ENCODE peak calls at places on chromosomes 6 and 20, in five cellular contexts. L, C, S, O and T are unnamed samples.

GRCh38 chr20:2840967-2841531 is 504 bp downstream of the VPS16 start:
- DNase-seq in S (no peak), C (peak; percentile 49), O (peak; percentile 49), L (peak; percentile 21), T (no peak)

GRCh38 chr20:62523473-62524203 is 47.8 kb upstream of the GATA5 start:
- DNase-seq in L (no peak), C (no peak), S (no peak), O (no peak), T (no peak)

GRCh38 chr6:34240329-34241248 is 3.9 kb downstream of the HMGA1 start:
- DNase-seq in L (no peak), O (no peak), S (no peak), C (no peak), T (no peak)

GRCh38 chr20:57198359-57199072 is 67.9 kb downstream of the BMP7 start:
- DNase-seq in O (no peak), L (no peak), S (no peak), C (no peak), T (no peak)

GRCh38 chr20:55947701-55948100 is 57.6 kb downstream of the CBLN4 start:
- DNase-seq in L (peak; percentile 66), O (peak; percentile 1), S (no peak), C (no peak), T (no peak)

GRCh38 chr6:116531675-116532570 is 13.6 kb downstream of the TRAPPC3L start:
- DNase-seq in L (peak; percentile 57), O (peak; percentile 42), C (no peak), S (no peak), T (no peak)

GRCh38 chr20:4726710-4727391 is 5.1 kb downstream of the PRND start:
- DNase-seq in O (no peak), C (peak; percentile 88), L (peak; percentile 58), S (no peak), T (no peak)

GRCh38 chr6:53651149-53651763 is 14.3 kb downstream of the KLHL31 start:
- DNase-seq in C (peak; percentile 57), O (peak; percentile 79), L (peak; percentile 85), S (no peak), T (no peak)

GRCh38 chr6:147075326-147075840 is 128.8 kb upstream of the STXBP5 start:
- DNase-seq in C (no peak), S (no peak), O (no peak), L (no peak), T (no peak)

GRCh38 chr20:33781945-33782344 is 29.2 kb upstream of the CHMP4B start:
- DNase-seq in S (no peak), C (no peak), L (no peak), O (no peak), T (no peak)

GRCh38 chr6:45714795-45715507 is 300.7 kb downstream of the CLIC5 start:
- DNase-seq in O (peak; percentile 64), S (no peak), C (peak; percentile 73), L (peak; percentile 77), T (no peak)

GRCh38 chr20:44426879-44427785 is 48.5 kb upstream of the TTPAL start:
- DNase-seq in O (no peak), S (no peak), C (no peak), L (no peak), T (no peak)

GRCh38 chr20:62304331-62305148 is 1.7 kb downstream of the ADRM1 start:
- DNase-seq in L (peak; percentile 25), C (no peak), S (no peak), O (peak; percentile 42), T (no peak)

GRCh38 chr6:134539865-134540323 is 222.0 kb upstream of the SGK1 start:
- DNase-seq in O (peak; percentile 92), S (no peak), C (no peak), L (no peak), T (no peak)

GRCh38 chr20:47036091-47036880 is 141.6 kb downstream of the EYA2 start:
- DNase-seq in C (no peak), O (no peak), S (no peak), L (no peak), T (no peak)

GRCh38 chr20:18304618-18305017 is 16.3 kb downstream of the ZNF133 start:
- DNase-seq in S (no peak), C (no peak), L (no peak), O (no peak), T (no peak)